ENCODE peak calls at places on chromosome 4, in four cellular contexts. I is AG09309, P is breast epithelium, A is body of pancreas. E is an unnamed sample.

GRCh38 chr4:24915121-24915922 is 2.5 kb upstream of the CCDC149 start:
- DNase-seq in I (no peak), P (peak; percentile 20), A (no peak), E (no peak)

GRCh38 chr4:123825596-123826291 is 429.1 kb downstream of the SPRY1 start:
- DNase-seq in I (no peak), P (no peak), A (no peak), E (no peak)

GRCh38 chr4:37780444-37781133 is 45.9 kb upstream of the PGM2 start:
- DNase-seq in I (no peak), P (no peak), A (no peak), E (no peak)

GRCh38 chr4:6063684-6064083 is 45.5 kb upstream of the C4orf50 start:
- DNase-seq in I (no peak), P (no peak), A (no peak), E (no peak)

GRCh38 chr4:62328526-62328925 is 1128.4 kb downstream of the ADGRL3 start:
- DNase-seq in I (no peak), P (no peak), A (no peak), E (no peak)

GRCh38 chr4:2299794-2300193 is 37.9 kb upstream of the MXD4 start:
- DNase-seq in I (no peak), P (no peak), A (no peak), E (no peak)

GRCh38 chr4:113509851-113510250 is 251.7 kb downstream of the CAMK2D start:
- DNase-seq in I (no peak), P (no peak), A (no peak), E (no peak)

GRCh38 chr4:149896428-149896827 is 80.8 kb upstream of the IQCM start:
- DNase-seq in I (peak; percentile 24), P (no peak), A (no peak), E (no peak)

GRCh38 chr4:18052158-18052557 is 30.6 kb upstream of the LCORL start:
- DNase-seq in I (no peak), P (no peak), A (no peak), E (no peak)

GRCh38 chr4:75845992-75846391 is 56.3 kb downstream of the PPEF2 start:
- DNase-seq in I (no peak), P (no peak), A (no peak), E (no peak)

GRCh38 chr4:66555301-66555700 is 885.0 kb upstream of the EPHA5 start:
- DNase-seq in I (peak; percentile 80), P (no peak), A (no peak), E (no peak)

GRCh38 chr4:90328558-90328957 is 201.4 kb downstream of the CCSER1 start:
- DNase-seq in I (no peak), P (no peak), A (no peak), E (peak; percentile 3)

GRCh38 chr4:6207602-6208001 is 7.3 kb upstream of the JAKMIP1 start:
- DNase-seq in I (no peak), P (no peak), A (no peak), E (no peak)

GRCh38 chr4:40377462-40378385 is 42.6 kb downstream of the CHRNA9 start:
- DNase-seq in I (no peak), P (no peak), A (no peak), E (no peak)

GRCh38 chr4:53558061-53558801 is 33.1 kb downstream of the LNX1 start:
- DNase-seq in I (no peak), P (no peak), A (no peak), E (no peak)

GRCh38 chr4:150126201-150126879 is 48.1 kb downstream of the DCLK2 start:
- DNase-seq in I (no peak), P (no peak), A (no peak), E (no peak)

GRCh38 chr4:123555500-123556273 is 159.1 kb downstream of the SPRY1 start:
- DNase-seq in I (peak; percentile 39), P (peak; percentile 87), A (peak; percentile 94), E (peak; percentile 92)

GRCh38 chr4:185201983-185202962 is 1.5 kb downstream of the CFAP97 start:
- DNase-seq in I (no peak), P (no peak), A (no peak), E (no peak)

GRCh38 chr4:8439914-8440490 is 521 bp downstream of the ACOX3 start:
- DNase-seq in I (no peak), P (peak; percentile 30), A (no peak), E (no peak)

GRCh38 chr4:111399523-111400135 is 745.6 kb upstream of the FAM241A start:
- DNase-seq in I (no peak), P (no peak), A (no peak), E (peak; percentile 29)

GRCh38 chr4:40579983-40580382 is 49.7 kb downstream of the RBM47 start:
- DNase-seq in I (peak; percentile 73), P (no peak), A (no peak), E (peak; percentile 58)

GRCh38 chr4:61828960-61829359 is 628.8 kb downstream of the ADGRL3 start:
- DNase-seq in I (no peak), P (no peak), A (no peak), E (no peak)

GRCh38 chr4:141789716-141790115 is 153.3 kb downstream of the IL15 start:
- DNase-seq in I (no peak), P (no peak), A (no peak), E (no peak)

GRCh38 chr4:101660607-101661006 is 129.9 kb upstream of the BANK1 start:
- DNase-seq in I (no peak), P (no peak), A (no peak), E (no peak)

GRCh38 chr4:78922207-78922606 is 17.0 kb downstream of the PAQR3 start:
- DNase-seq in I (peak; percentile 7), P (no peak), A (no peak), E (no peak)

GRCh38 chr4:23001478-23001877 is 308.7 kb downstream of the GBA3 start:
- DNase-seq in I (no peak), P (no peak), A (no peak), E (no peak)

GRCh38 chr4:164731827-164732474 is 22.0 kb upstream of the SMIM31 start:
- DNase-seq in I (no peak), P (no peak), A (peak; percentile 44), E (peak; percentile 22)

GRCh38 chr4:6529021-6529420 is 46.0 kb upstream of the MAN2B2 start:
- DNase-seq in I (no peak), P (no peak), A (no peak), E (no peak)

GRCh38 chr4:87007345-87008181 is 72.8 kb downstream of the AFF1 start:
- DNase-seq in I (no peak), P (peak; percentile 46), A (peak; percentile 58), E (peak; percentile 27)

GRCh38 chr4:13705521-13706035 is 78.1 kb upstream of the BOD1L1 start:
- DNase-seq in I (no peak), P (peak; percentile 89), A (peak; percentile 17), E (no peak)

GRCh38 chr4:81207793-81208192 is 7.2 kb downstream of the PRKG2 start:
- DNase-seq in I (peak; percentile 98), P (no peak), A (no peak), E (peak; percentile 15)

GRCh38 chr4:24471623-24472510 is 112.5 kb downstream of the DHX15 start:
- DNase-seq in I (no peak), P (no peak), A (peak; percentile 16), E (no peak)

GRCh38 chr4:60619531-60620305 is 580.4 kb upstream of the ADGRL3 start:
- DNase-seq in I (no peak), P (no peak), A (no peak), E (no peak)

GRCh38 chr4:173934201-173934600 is 349.3 kb downstream of the FBXO8 start:
- DNase-seq in I (no peak), P (no peak), A (no peak), E (no peak)

GRCh38 chr4:6582889-6583504 is 8.0 kb downstream of the MAN2B2 start:
- DNase-seq in I (no peak), P (no peak), A (no peak), E (no peak)

GRCh38 chr4:137998666-137999429 is 243.3 kb downstream of the SLC7A11 start:
- DNase-seq in I (peak; percentile 66), P (no peak), A (no peak), E (peak; percentile 74)

GRCh38 chr4:98662619-98663225 is 4.3 kb upstream of the TSPAN5 start:
- DNase-seq in I (no peak), P (no peak), A (no peak), E (peak; percentile 89)
- TF ChIP-seq CTCF in I (no peak), P (no peak), A (no peak), E (no peak)

GRCh38 chr4:143184503-143185252 is at the start of gene USP38:
- DNase-seq in I (peak; percentile 81), P (peak; percentile 93), A (peak; percentile 94), E (peak; percentile 74)

GRCh38 chr4:143184217-143184502 is 557 bp upstream of the USP38 start:
- DNase-seq in I (no peak), P (no peak), A (no peak), E (no peak)

GRCh38 chr4:143186634-143187033 is 1.9 kb downstream of the USP38 start:
- DNase-seq in I (no peak), P (no peak), A (no peak), E (no peak)

GRCh38 chr4:143186202-143186601 is 1.5 kb downstream of the USP38 start:
- DNase-seq in I (no peak), P (no peak), A (no peak), E (no peak)

DNA sequence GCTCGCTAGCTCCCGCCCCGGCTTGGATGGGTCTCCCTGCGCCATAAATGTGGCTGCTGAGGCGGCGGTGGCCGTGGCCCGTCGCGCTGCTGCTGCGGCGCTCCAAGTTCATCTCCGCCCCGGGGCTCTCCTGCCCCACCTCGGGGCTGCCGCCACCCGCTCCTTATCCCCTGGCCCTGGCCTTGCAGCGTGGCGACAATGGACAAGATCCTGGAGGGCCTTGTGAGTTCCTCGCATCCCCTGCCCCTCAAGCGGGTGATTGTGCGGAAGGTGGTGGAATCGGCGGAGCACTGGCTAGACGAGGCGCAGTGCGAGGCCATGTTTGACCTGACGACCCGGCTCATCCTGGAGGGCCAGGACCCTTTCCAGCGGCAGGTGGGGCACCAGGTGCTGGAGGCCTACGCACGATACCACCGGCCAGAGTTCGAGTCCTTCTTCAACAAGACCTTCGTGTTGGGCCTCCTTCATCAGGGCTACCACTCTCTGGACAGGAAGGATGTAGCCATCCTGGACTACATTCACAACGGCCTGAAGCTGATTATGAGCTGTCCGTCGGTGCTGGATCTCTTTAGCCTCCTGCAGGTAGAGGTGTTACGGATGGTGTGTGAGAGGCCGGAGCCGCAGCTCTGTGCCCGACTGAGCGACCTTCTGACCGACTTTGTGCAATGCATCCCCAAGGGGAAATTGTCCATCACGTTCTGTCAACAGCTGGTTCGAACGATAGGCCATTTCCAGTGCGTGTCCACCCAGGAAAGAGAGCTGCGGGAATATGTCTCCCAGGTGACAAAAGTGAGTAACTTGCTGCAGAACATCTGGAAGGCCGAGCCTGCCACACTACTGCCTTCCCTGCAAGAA is 763 bp downstream of the USP38 start:
- DNase-seq in I (no peak), P (no peak), A (peak; percentile 31), E (no peak)
- H3K4me3 ChIP-seq in I (peak overlapping the region; percentile 69), P (peak overlapping the region; percentile 90), A (peak overlapping the region; percentile 42), E (peak overlapping the region; percentile 85)

GRCh38 chr4:156970501-156971167 is 965 bp downstream of the PDGFC start:
- DNase-seq in I (no peak), P (peak; percentile 57), A (peak; percentile 64), E (no peak)
- TF ChIP-seq CTCF in I (peak; percentile 65), P (peak; percentile 37), A (peak; percentile 20), E (peak; percentile 63)

GRCh38 chr4:145735330-145735638 is 55.3 kb downstream of the C4orf51 start:
- DNase-seq in I (peak; percentile 89), P (peak; percentile 76), A (no peak), E (peak; percentile 84)

GRCh38 chr4:145732895-145733880 is 53.2 kb downstream of the C4orf51 start:
- DNase-seq in I (peak; percentile 63), P (peak; percentile 94), A (peak; percentile 95), E (peak; percentile 80)

GRCh38 chr4:145735777-145736176 is 55.8 kb downstream of the C4orf51 start:
- DNase-seq in I (no peak), P (no peak), A (no peak), E (no peak)

GRCh38 chr4:145734051-145734450 is 54.1 kb downstream of the C4orf51 start:
- DNase-seq in I (no peak), P (peak; percentile 35), A (no peak), E (no peak)

GRCh38 chr4:145734576-145735329 is 54.8 kb downstream of the C4orf51 start:
- DNase-seq in I (peak; percentile 97), P (peak; percentile 94), A (peak; percentile 59), E (peak; percentile 92)
- H3K4me3 ChIP-seq in I (peak overlapping the region; percentile 20), P (no peak overlapping the region), A (no peak overlapping the region), E (no peak overlapping the region)

E was measured in astrocyte of the cerebellum.